ENCODE peak calls at places on chromosomes 7 and 10, in six cellular contexts. M, O, H, K, L and A are unnamed samples.

GRCh38 chr7:142557971-142558582 is 191.2 kb upstream of the PRSS1 start:
- DNase-seq in M (peak), O (peak), H (peak), K (peak), L (no peak), A (no peak)

GRCh38 chr10:118045842-118046490 is 775 bp downstream of the RAB11FIP2 start:
- DNase-seq in M (no peak), O (peak), H (peak), K (peak), L (peak), A (peak)

GRCh38 chr10:20334559-20334958 is 518.3 kb downstream of the PLXDC2 start:
- DNase-seq in M (no peak), O (no peak), H (no peak), K (no peak), L (no peak), A (no peak)

GRCh38 chr7:148571381-148571780 is 19.2 kb upstream of the C7orf33 start:
- DNase-seq in M (no peak), O (no peak), H (no peak), K (no peak), L (no peak), A (no peak)

GRCh38 chr10:97230146-97230545 is 44.4 kb upstream of the SLIT1 start:
- DNase-seq in M (no peak), O (no peak), H (no peak), K (no peak), L (no peak), A (no peak)

GRCh38 chr10:103571656-103571975 is 78.1 kb downstream of the NEURL1 start:
- DNase-seq in M (no peak), O (no peak), H (no peak), K (no peak), L (no peak), A (no peak)

GRCh38 chr7:155296788-155297516 is 726 bp upstream of the INSIG1 start:
- DNase-seq in M (no peak), O (no peak), H (peak), K (no peak), L (no peak), A (no peak)

GRCh38 chr7:148153611-148154010 is 437.0 kb upstream of the C7orf33 start:
- DNase-seq in M (peak), O (no peak), H (no peak), K (no peak), L (no peak), A (no peak)

GRCh38 chr7:80654887-80655340 is 16.5 kb downstream of the CD36 start:
- DNase-seq in M (no peak), O (no peak), H (no peak), K (peak), L (no peak), A (no peak)

GRCh38 chr10:102673961-102674511 is 29.8 kb downstream of the TRIM8 start:
- DNase-seq in M (peak), O (no peak), H (peak), K (peak), L (no peak), A (no peak)

GRCh38 chr10:126208736-126209317 is 179.4 kb downstream of the ADAM12 start:
- DNase-seq in M (no peak), O (no peak), H (no peak), K (no peak), L (no peak), A (no peak)

GRCh38 chr7:118855290-118855689 is 630.8 kb downstream of the ANKRD7 start:
- DNase-seq in M (peak), O (no peak), H (no peak), K (no peak), L (no peak), A (no peak)

GRCh38 chr7:73314271-73314670 is 5.6 kb upstream of the NSUN5 start:
- DNase-seq in M (no peak), O (no peak), H (no peak), K (no peak), L (no peak), A (no peak)

GRCh38 chr10:11045995-11046394 is 28.3 kb downstream of the CELF2 start:
- DNase-seq in M (no peak), O (no peak), H (no peak), K (no peak), L (no peak), A (no peak)

GRCh38 chr10:113386005-113386404 is 166.8 kb upstream of the HABP2 start:
- DNase-seq in M (no peak), O (peak), H (no peak), K (peak), L (no peak), A (no peak)
- TF ChIP-seq REST in M (no peak), O (no peak), H (no peak), K (no peak), L (no peak), A (no peak)

GRCh38 chr7:100675581-100676350 is 2.2 kb downstream of the GNB2 start:
- DNase-seq in M (peak), O (no peak), H (peak), K (no peak), L (peak), A (no peak)
- TF ChIP-seq POLR2AphosphoS5 in M (no peak), O (no peak), H (no peak), K (no peak), L (no peak), A (no peak)

GRCh38 chr10:74047304-74047703 is 49.4 kb downstream of the VCL start:
- DNase-seq in M (no peak), O (no peak), H (no peak), K (no peak), L (no peak), A (no peak)
- TF ChIP-seq REST in M (no peak), O (no peak), H (no peak), K (no peak), L (no peak), A (no peak)

GRCh38 chr10:122504551-122504950 is 43.2 kb downstream of the HTRA1 start:
- DNase-seq in M (peak), O (no peak), H (no peak), K (no peak), L (no peak), A (no peak)
- TF ChIP-seq POLR2AphosphoS5 in M (peak), O (no peak), H (no peak), K (no peak), L (no peak), A (no peak)